ENCODE peak calls at places on chromosomes 13 and 19, in seven cellular contexts. O, P, Y, R, N, X and B are unnamed samples.

GRCh38 chr13:79998386-79998785 is 342.5 kb downstream of the SPRY2 start:
- DNase-seq in O (peak), P (no peak), Y (no peak), R (no peak), N (no peak), X (no peak), B (no peak)

GRCh38 chr13:114219406-114219805 is 15.3 kb upstream of the CDC16 start:
- DNase-seq in O (no peak), P (no peak), Y (no peak), R (no peak), N (no peak), X (no peak), B (no peak)

GRCh38 chr13:32761472-32761871 is 175.2 kb downstream of the PDS5B start:
- DNase-seq in O (no peak), P (no peak), Y (no peak), R (no peak), N (no peak), X (no peak), B (no peak)

GRCh38 chr13:65932587-65933239 is 1297.4 kb downstream of the PCDH9 start:
- DNase-seq in O (peak), P (no peak), Y (no peak), R (no peak), N (no peak), X (no peak), B (no peak)

GRCh38 chr19:38634757-38635482 is 12.5 kb upstream of the ACTN4 start:
- DNase-seq in O (peak), P (peak), Y (peak), R (peak), N (peak), X (peak), B (peak)

GRCh38 chr19:2983351-2984195 is 6.2 kb downstream of the TLE6 start:
- DNase-seq in O (peak), P (peak), Y (no peak), R (peak), N (no peak), X (peak), B (peak)

GRCh38 chr13:50222569-50223332 is 207.5 kb downstream of the KCNRG start:
- DNase-seq in O (peak), P (peak), Y (no peak), R (peak), N (peak), X (peak), B (no peak)

GRCh38 chr13:97249093-97249787 is 27.1 kb downstream of the MBNL2 start:
- DNase-seq in O (peak), P (no peak), Y (no peak), R (no peak), N (no peak), X (no peak), B (no peak)

GRCh38 chr19:39941615-39942507 is 7.4 kb upstream of the FCGBP start:
- DNase-seq in O (peak), P (no peak), Y (peak), R (no peak), N (no peak), X (no peak), B (no peak)

GRCh38 chr13:59677966-59678814 is 485.5 kb downstream of the DIAPH3 start:
- DNase-seq in O (peak), P (peak), Y (no peak), R (no peak), N (no peak), X (no peak), B (no peak)

GRCh38 chr13:94620286-94620896 is 18.7 kb downstream of the GPR180 start:
- DNase-seq in O (peak), P (peak), Y (peak), R (no peak), N (no peak), X (no peak), B (no peak)

GRCh38 chr13:23447927-23448326 is 14.4 kb upstream of the SACS start:
- DNase-seq in O (peak), P (no peak), Y (no peak), R (no peak), N (no peak), X (no peak), B (no peak)

GRCh38 chr19:44548736-44549135 is 19.3 kb upstream of the CEACAM20 start:
- DNase-seq in O (peak), P (no peak), Y (no peak), R (no peak), N (no peak), X (no peak), B (no peak)

GRCh38 chr13:111657013-111657412 is 336.6 kb downstream of the TEX29 start:
- DNase-seq in O (no peak), P (no peak), Y (no peak), R (no peak), N (no peak), X (no peak), B (no peak)

GRCh38 chr19:40543029-40543597 is 33.6 kb upstream of the SHKBP1 start:
- DNase-seq in O (no peak), P (no peak), Y (no peak), R (no peak), N (no peak), X (no peak), B (no peak)

GRCh38 chr13:21616880-21617279 is 12.9 kb upstream of the MICU2 start:
- DNase-seq in O (no peak), P (peak), Y (no peak), R (no peak), N (no peak), X (no peak), B (no peak)

GRCh38 chr13:88188986-88189385 is 517.8 kb downstream of the SLITRK5 start:
- DNase-seq in O (no peak), P (no peak), Y (no peak), R (no peak), N (no peak), X (no peak), B (no peak)

GRCh38 chr19:2276429-2276989 is 5.5 kb downstream of the PEAK3 start:
- DNase-seq in O (no peak), P (no peak), Y (no peak), R (no peak), N (no peak), X (no peak), B (no peak)

GRCh38 chr19:53190253-53190652 is 2.9 kb downstream of the ZNF665 start:
- DNase-seq in O (no peak), P (no peak), Y (no peak), R (no peak), N (no peak), X (no peak), B (no peak)

GRCh38 chr19:19539738-19540703 is 2.0 kb downstream of the CILP2 start:
- DNase-seq in O (peak), P (no peak), Y (peak), R (no peak), N (peak), X (no peak), B (no peak)

GRCh38 chr13:111893071-111893606 is 173.8 kb upstream of the SOX1 start:
- DNase-seq in O (no peak), P (no peak), Y (no peak), R (no peak), N (no peak), X (no peak), B (peak)

GRCh38 chr19:3381701-3382372 is 15.5 kb downstream of the NFIC start:
- DNase-seq in O (peak), P (no peak), Y (no peak), R (no peak), N (peak), X (no peak), B (no peak)

GRCh38 chr19:52991484-52991883 is 22.2 kb upstream of the ERVV-1 start:
- DNase-seq in O (peak), P (no peak), Y (no peak), R (no peak), N (no peak), X (no peak), B (no peak)

GRCh38 chr13:46756977-46757376 is 40.0 kb downstream of the ESD start:
- DNase-seq in O (peak), P (no peak), Y (no peak), R (no peak), N (no peak), X (no peak), B (no peak)

GRCh38 chr13:28557725-28558124 is 62.8 kb upstream of the FLT1 start:
- DNase-seq in O (no peak), P (no peak), Y (no peak), R (no peak), N (no peak), X (no peak), B (no peak)

GRCh38 chr13:69300131-69300530 is 807.5 kb upstream of the ATXN8OS start:
- DNase-seq in O (no peak), P (no peak), Y (no peak), R (no peak), N (no peak), X (no peak), B (no peak)

GRCh38 chr13:69292789-69293425 is 814.7 kb upstream of the ATXN8OS start:
- DNase-seq in O (no peak), P (no peak), Y (no peak), R (no peak), N (no peak), X (no peak), B (no peak)

GRCh38 chr13:69291292-69291906 is 816.2 kb upstream of the ATXN8OS start:
- DNase-seq in O (no peak), P (no peak), Y (no peak), R (no peak), N (no peak), X (no peak), B (no peak)

DNA sequence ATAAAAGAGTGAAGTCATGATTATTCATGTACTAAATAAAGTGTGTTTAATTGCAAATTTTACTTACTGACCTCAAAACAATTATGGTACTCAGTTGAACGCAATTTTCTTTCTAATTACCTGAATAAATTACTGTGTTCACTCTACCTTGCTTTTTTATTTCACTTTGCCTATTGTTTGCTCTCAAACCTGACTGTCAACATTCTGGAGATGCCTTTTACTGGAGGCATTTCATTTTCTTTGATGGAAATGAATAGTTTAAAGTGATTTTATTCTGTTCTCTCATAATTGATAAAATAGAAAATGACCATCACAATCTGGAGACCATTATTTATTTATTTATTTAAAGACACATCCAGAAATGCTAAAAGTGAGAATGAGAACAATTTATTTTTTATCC is 811.5 kb upstream of the ATXN8OS start:
- DNase-seq in O (no peak), P (no peak), Y (no peak), R (no peak), N (no peak), X (no peak), B (no peak)
- TF ChIP-seq CTCF in O (no peak), P (no peak), Y (no peak), R (no peak), N (no peak), X (no peak), B (no peak)

GRCh38 chr13:43116242-43116641 is 92.9 kb downstream of the DNAJC15 start:
- DNase-seq in O (no peak), P (no peak), Y (no peak), R (no peak), N (no peak), X (no peak), B (no peak)
- TF ChIP-seq CTCF in O (no peak), P (no peak), Y (no peak), R (no peak), N (no peak), X (no peak), B (no peak)

DNA sequence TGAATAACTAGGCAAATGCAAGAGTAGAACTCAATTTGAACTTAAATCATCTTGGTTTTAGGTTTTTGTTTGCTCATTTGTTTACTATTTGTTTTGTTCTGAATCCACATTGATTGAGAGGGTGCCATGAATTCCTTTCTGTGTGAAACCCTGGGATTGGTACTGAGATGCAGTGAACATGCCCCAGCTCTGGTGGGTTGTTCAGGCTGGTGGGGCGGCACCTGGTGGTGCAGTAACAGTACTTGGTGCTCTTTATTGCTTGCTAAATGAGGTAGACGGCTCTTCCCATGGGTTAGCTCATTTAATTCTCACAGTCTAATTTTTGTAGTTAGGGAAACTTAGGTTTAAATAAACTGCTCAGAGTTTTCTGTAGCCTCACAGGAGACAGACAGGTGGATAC is 48.4 kb downstream of the WASF3 start:
- DNase-seq in O (no peak), P (peak), Y (no peak), R (no peak), N (no peak), X (no peak), B (no peak)
- TF ChIP-seq CTCF in O (peak), P (peak), Y (no peak), R (no peak), N (no peak), X (no peak), B (no peak)

DNA sequence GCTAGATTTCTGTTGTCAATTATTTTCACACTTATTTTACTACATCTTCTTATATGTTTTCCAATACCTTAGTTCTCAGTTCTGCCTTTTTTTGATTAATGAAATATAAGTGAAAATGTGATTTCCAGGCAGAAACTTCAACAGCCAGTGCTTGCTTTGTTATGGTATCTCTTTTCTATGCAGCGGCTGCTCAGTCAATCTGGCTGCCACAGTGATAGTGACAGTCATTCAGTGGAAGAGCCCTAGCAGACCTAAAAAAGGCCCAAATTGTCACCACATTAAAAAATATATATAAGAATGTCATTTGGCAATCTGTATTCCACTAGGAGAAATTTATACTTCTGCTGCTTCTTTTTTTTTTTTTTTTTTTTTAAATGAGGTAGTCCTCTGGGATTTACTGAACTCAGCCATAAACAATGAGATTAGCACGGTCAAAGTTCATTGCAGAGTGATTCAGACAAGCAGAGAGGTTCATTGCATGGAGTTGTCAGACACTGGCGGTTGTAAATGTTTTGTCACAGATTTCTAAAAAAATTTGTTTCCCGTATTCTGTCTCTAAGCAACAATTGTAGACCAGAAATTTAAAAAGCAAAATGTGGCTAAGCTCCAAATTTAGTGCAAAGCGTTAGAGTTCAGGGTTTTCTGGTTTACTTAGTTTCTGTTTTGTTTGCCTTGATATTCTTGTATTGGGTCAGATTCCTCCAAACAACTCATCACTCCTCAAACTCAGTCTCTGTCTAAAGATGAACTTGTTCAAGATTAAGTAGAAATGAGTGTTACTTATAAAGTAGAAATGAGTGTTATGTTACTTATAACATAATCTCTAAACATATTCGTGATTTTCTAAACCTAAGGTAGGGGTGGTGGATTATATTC is 94.7 kb upstream of the PRR20A start:
- DNase-seq in O (no peak), P (peak), Y (no peak), R (no peak), N (no peak), X (no peak), B (no peak)
- TF ChIP-seq CTCF in O (no peak), P (no peak), Y (no peak), R (no peak), N (no peak), X (no peak), B (no peak)